ENCODE peak calls at places on chromosomes 4 and X, in seven cellular contexts. L, F, B, I, X, T and S are unnamed samples.

GRCh38 chr4:73872331-73873108 is 3.3 kb downstream of the CXCL1 start:
- ATAC-seq in L (no peak), F (peak; percentile 46), B (no peak), I (no peak), X (no peak), T (peak; percentile 29), S (peak; percentile 36)

GRCh38 chrX:154355094-154355775 is 19.2 kb downstream of the FLNA start:
- ATAC-seq in L (no peak), F (no peak), B (no peak), I (no peak), X (no peak), T (peak; percentile 87), S (no peak)

GRCh38 chr4:142091085-142091513 is 454.7 kb downstream of the IL15 start:
- ATAC-seq in L (peak; percentile 83), F (peak; percentile 69), B (no peak), I (no peak), X (no peak), T (no peak), S (peak; percentile 84)

GRCh38 chrX:9587551-9588096 is 122.8 kb downstream of the TBL1X start:
- ATAC-seq in L (no peak), F (no peak), B (peak; percentile 46), I (peak; percentile 56), X (no peak), T (no peak), S (no peak)

GRCh38 chr4:66307641-66308438 is 637.6 kb upstream of the EPHA5 start:
- ATAC-seq in L (no peak), F (no peak), B (no peak), I (no peak), X (no peak), T (no peak), S (no peak)

GRCh38 chrX:134013092-134013497 is 27.7 kb upstream of the GPC3 start:
- ATAC-seq in L (no peak), F (no peak), B (no peak), I (no peak), X (no peak), T (no peak), S (no peak)

GRCh38 chr4:109238746-109239145 is 63.7 kb downstream of the COL25A1 start:
- ATAC-seq in L (no peak), F (no peak), B (no peak), I (no peak), X (no peak), T (no peak), S (no peak)

GRCh38 chrX:135327299-135327698 is 18.0 kb downstream of the ETDC start:
- ATAC-seq in L (no peak), F (no peak), B (no peak), I (no peak), X (no peak), T (no peak), S (no peak)

GRCh38 chr4:56648245-56649151 is 32.6 kb downstream of the HOPX start:
- ATAC-seq in L (no peak), F (no peak), B (no peak), I (no peak), X (no peak), T (no peak), S (no peak)

GRCh38 chr4:173522160-173522873 is 7.7 kb downstream of the HAND2 start:
- ATAC-seq in L (no peak), F (peak; percentile 81), B (no peak), I (no peak), X (peak; percentile 61), T (peak; percentile 78), S (peak; percentile 89)

GRCh38 chr4:124997124-124997523 is 284.6 kb upstream of the ANKRD50 start:
- ATAC-seq in L (no peak), F (no peak), B (no peak), I (no peak), X (no peak), T (no peak), S (no peak)

GRCh38 chrX:133928365-133928764 is 57.0 kb downstream of the GPC3 start:
- ATAC-seq in L (no peak), F (no peak), B (no peak), I (no peak), X (no peak), T (no peak), S (no peak)

GRCh38 chrX:7987160-7987992 is 60.2 kb upstream of the PNPLA4 start:
- ATAC-seq in L (no peak), F (no peak), B (no peak), I (no peak), X (peak; percentile 66), T (no peak), S (no peak)

GRCh38 chrX:19870206-19870605 is 17.2 kb downstream of the SH3KBP1 start:
- ATAC-seq in L (no peak), F (no peak), B (no peak), I (no peak), X (no peak), T (no peak), S (no peak)

GRCh38 chr4:104302731-104303130 is 192.0 kb downstream of the CXXC4 start:
- ATAC-seq in L (no peak), F (no peak), B (no peak), I (no peak), X (no peak), T (no peak), S (no peak)

GRCh38 chr4:89331637-89332544 is 24.3 kb upstream of the GPRIN3 start:
- ATAC-seq in L (no peak), F (no peak), B (no peak), I (no peak), X (no peak), T (peak; percentile 56), S (no peak)

GRCh38 chr4:38980903-38981676 is 51.1 kb downstream of the TMEM156 start:
- ATAC-seq in L (no peak), F (no peak), B (no peak), I (no peak), X (no peak), T (no peak), S (no peak)

GRCh38 chrX:117919755-117920154 is 196.9 kb downstream of the KLHL13 start:
- ATAC-seq in L (no peak), F (no peak), B (no peak), I (no peak), X (no peak), T (no peak), S (no peak)

GRCh38 chrX:104659037-104659744 is 93.2 kb downstream of the IL1RAPL2 start:
- ATAC-seq in L (no peak), F (no peak), B (no peak), I (no peak), X (no peak), T (peak; percentile 63), S (no peak)

GRCh38 chr4:7928711-7929505 is 10.8 kb downstream of the AFAP1 start:
- ATAC-seq in L (peak; percentile 62), F (no peak), B (no peak), I (no peak), X (peak; percentile 92), T (no peak), S (peak; percentile 45)

GRCh38 chr4:7933631-7934510 is 5.8 kb downstream of the AFAP1 start:
- ATAC-seq in L (no peak), F (no peak), B (no peak), I (no peak), X (no peak), T (no peak), S (no peak)

GRCh38 chr4:7932333-7932732 is 7.3 kb downstream of the AFAP1 start:
- ATAC-seq in L (no peak), F (no peak), B (no peak), I (no peak), X (no peak), T (no peak), S (no peak)

GRCh38 chr4:7926822-7927221 is 12.8 kb downstream of the AFAP1 start:
- ATAC-seq in L (no peak), F (no peak), B (no peak), I (no peak), X (no peak), T (no peak), S (no peak)

GRCh38 chr4:7929530-7929951 is 10.1 kb downstream of the AFAP1 start:
- ATAC-seq in L (peak; percentile 72), F (peak; percentile 50), B (no peak), I (no peak), X (peak; percentile 60), T (peak; percentile 92), S (peak; percentile 26)
- TF ChIP-seq CTCF in L (no peak), F (no peak), B (no peak), I (no peak), X (no peak), T (no peak), S (no peak)

DNA sequence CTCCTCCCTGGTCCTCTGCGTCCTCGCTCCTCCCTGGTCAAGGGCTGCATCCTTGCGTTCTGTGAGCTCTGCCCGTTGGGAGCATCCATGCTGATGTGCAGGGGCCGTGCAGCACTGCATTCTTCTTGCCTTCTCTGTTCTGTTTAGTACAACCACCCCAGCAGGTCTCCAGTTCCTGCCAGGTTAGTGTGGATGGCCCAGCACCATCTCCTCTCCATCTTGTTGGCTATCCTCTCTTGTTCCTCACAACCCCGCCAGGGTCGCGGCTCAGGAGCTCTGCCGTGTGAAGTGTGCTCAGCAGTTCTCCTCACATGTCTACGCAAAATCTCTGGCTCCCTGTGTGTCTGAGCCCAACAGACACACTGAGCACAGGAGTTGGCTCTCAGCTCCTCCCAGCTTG is 10.4 kb upstream of the MAEA start:
- ATAC-seq in L (no peak), F (no peak), B (no peak), I (no peak), X (no peak), T (no peak), S (no peak)
- TF ChIP-seq CTCF in L (no peak), F (no peak), B (no peak), I (no peak), X (no peak), T (no peak), S (no peak)

DNA sequence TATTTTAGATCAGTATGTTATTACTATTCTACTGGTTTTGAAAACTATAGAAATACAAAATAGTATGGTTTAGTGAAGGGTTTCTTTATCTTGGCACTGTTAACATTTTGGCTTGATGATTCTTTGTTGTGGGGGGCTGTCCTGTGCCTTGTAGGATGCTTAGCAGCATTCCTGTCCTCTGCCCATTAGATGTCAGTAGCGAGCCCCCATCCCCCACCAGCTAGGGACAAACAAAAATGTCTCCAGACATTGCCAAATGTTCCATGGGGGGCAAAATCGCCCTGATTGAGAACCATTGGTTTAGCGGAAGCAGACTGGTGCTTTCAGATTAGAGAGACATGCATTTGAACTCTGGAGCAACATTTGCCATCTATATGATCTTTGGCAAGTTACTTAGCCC is 23.3 kb downstream of the SPARCL1 start:
- ATAC-seq in L (no peak), F (no peak), B (no peak), I (no peak), X (no peak), T (no peak), S (no peak)
- TF ChIP-seq CTCF in L (no peak), F (no peak), B (no peak), I (no peak), X (no peak), T (no peak), S (no peak)

DNA sequence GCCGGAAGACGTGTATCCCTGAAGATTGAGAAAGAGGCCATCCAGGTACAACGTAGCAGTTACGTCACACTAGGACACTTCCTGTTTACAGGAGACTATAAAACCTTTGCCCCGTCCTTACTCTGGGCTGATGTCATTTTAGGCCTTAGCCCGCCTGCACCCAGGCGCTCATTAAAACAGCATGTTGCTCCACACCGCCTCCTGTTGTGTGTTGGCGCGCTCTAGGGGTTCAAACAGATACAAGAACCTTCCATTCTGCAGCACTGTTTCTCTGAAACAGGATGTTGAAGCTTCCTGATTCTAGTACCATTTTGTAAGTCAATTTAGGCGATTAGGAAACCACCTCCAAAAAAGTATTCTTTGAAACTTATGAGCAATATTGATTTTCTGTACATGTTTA is 722.1 kb downstream of the PCDH7 start:
- ATAC-seq in L (no peak), F (no peak), B (no peak), I (no peak), X (no peak), T (no peak), S (no peak)
- TF ChIP-seq CTCF in L (no peak), F (no peak), B (no peak), I (no peak), X (peak; percentile 11), T (no peak), S (no peak)